ENCODE peak calls at places on chromosomes 1 and 21, in six cellular contexts. L is cerebellar cortex, W is Peyer's patch, Z is left colon, E is anterior cingulate cortex, I is HAP-1. X is an unnamed sample.

GRCh38 chr1:6185151-6185550 is 5.0 kb upstream of the CHD5 start:
- DNase-seq in L (no peak), W (no peak), Z (no peak), E (no peak), I (no peak), X (no peak)

GRCh38 chr1:208207388-208208131 is 36.6 kb downstream of the PLXNA2 start:
- DNase-seq in L (no peak), W (no peak), Z (no peak), E (no peak), I (no peak), X (no peak)

GRCh38 chr1:36160949-36161485 is 5.1 kb downstream of the MAP7D1 start:
- DNase-seq in L (no peak), W (no peak), Z (peak), E (no peak), I (peak), X (peak)

GRCh38 chr1:205933672-205934618 is 9.3 kb downstream of the SLC26A9 start:
- DNase-seq in L (no peak), W (no peak), Z (no peak), E (no peak), I (peak), X (no peak)

GRCh38 chr1:112718691-112719418 is 3.7 kb upstream of the PPM1J start:
- DNase-seq in L (peak), W (peak), Z (peak), E (peak), I (peak), X (peak)

GRCh38 chr1:203996126-203996525 is 76.8 kb upstream of the SOX13 start:
- DNase-seq in L (no peak), W (no peak), Z (no peak), E (no peak), I (peak), X (no peak)

GRCh38 chr1:192516776-192517297 is 58.7 kb upstream of the RGS1 start:
- DNase-seq in L (peak), W (no peak), Z (no peak), E (no peak), I (no peak), X (no peak)

GRCh38 chr1:26539722-26540121 is 10.2 kb downstream of the RPS6KA1 start:
- DNase-seq in L (no peak), W (no peak), Z (no peak), E (no peak), I (no peak), X (no peak)

GRCh38 chr1:209527993-209528392 is 55.5 kb upstream of the CAMK1G start:
- DNase-seq in L (no peak), W (no peak), Z (no peak), E (no peak), I (no peak), X (no peak)

GRCh38 chr1:165592945-165593823 is 37.9 kb upstream of the MGST3 start:
- DNase-seq in L (peak), W (no peak), Z (peak), E (peak), I (peak), X (no peak)

GRCh38 chr1:221947731-221948130 is 205.8 kb upstream of the DUSP10 start:
- DNase-seq in L (no peak), W (no peak), Z (no peak), E (no peak), I (no peak), X (no peak)

GRCh38 chr1:30550365-30551220 is 172.8 kb downstream of the MATN1 start:
- DNase-seq in L (no peak), W (no peak), Z (no peak), E (no peak), I (no peak), X (no peak)

GRCh38 chr1:220726634-220727033 is 21.5 kb upstream of the MTARC2 start:
- DNase-seq in L (no peak), W (no peak), Z (no peak), E (no peak), I (peak), X (no peak)

GRCh38 chr1:40838045-40838979 is 23.9 kb downstream of the CITED4 start:
- DNase-seq in L (no peak), W (no peak), Z (no peak), E (no peak), I (peak), X (no peak)

GRCh38 chr1:162676767-162677166 is 44.5 kb downstream of the DDR2 start:
- DNase-seq in L (no peak), W (no peak), Z (no peak), E (no peak), I (no peak), X (no peak)

GRCh38 chr21:43904316-43904925 is 39.4 kb downstream of the AGPAT3 start:
- DNase-seq in L (no peak), W (peak), Z (no peak), E (no peak), I (no peak), X (no peak)

GRCh38 chr1:152034324-152034653 is 2.5 kb downstream of the S100A11 start:
- DNase-seq in L (no peak), W (no peak), Z (peak), E (no peak), I (no peak), X (no peak)

GRCh38 chr1:19764848-19765247 is 34.9 kb downstream of the TMCO4 start:
- DNase-seq in L (peak), W (no peak), Z (no peak), E (no peak), I (no peak), X (no peak)

GRCh38 chr1:59505596-59506028 is 208.7 kb downstream of the FGGY start:
- DNase-seq in L (no peak), W (no peak), Z (no peak), E (no peak), I (peak), X (no peak)

GRCh38 chr1:157105988-157106812 is 6.6 kb upstream of the ETV3L start:
- DNase-seq in L (no peak), W (no peak), Z (peak), E (no peak), I (no peak), X (no peak)

GRCh38 chr1:145799806-145800205 is 24.1 kb downstream of the RNF115 start:
- DNase-seq in L (no peak), W (no peak), Z (no peak), E (no peak), I (no peak), X (no peak)

GRCh38 chr1:7232441-7232840 is 447.2 kb downstream of the CAMTA1 start:
- DNase-seq in L (no peak), W (no peak), Z (no peak), E (no peak), I (no peak), X (no peak)

GRCh38 chr1:40703316-40703715 is 11.8 kb downstream of the NFYC start:
- DNase-seq in L (no peak), W (no peak), Z (no peak), E (no peak), I (no peak), X (no peak)

GRCh38 chr1:173048629-173049326 is 2.0 kb downstream of the TNFSF18 start:
- DNase-seq in L (no peak), W (no peak), Z (no peak), E (no peak), I (no peak), X (no peak)

GRCh38 chr1:40870135-40870728 is 8.1 kb upstream of the CITED4 start:
- DNase-seq in L (no peak), W (no peak), Z (no peak), E (no peak), I (no peak), X (no peak)

GRCh38 chr1:59445040-59445439 is 148.1 kb downstream of the FGGY start:
- DNase-seq in L (peak), W (peak), Z (peak), E (no peak), I (no peak), X (no peak)

GRCh38 chr1:172821609-172822274 is 162.8 kb downstream of the FASLG start:
- DNase-seq in L (no peak), W (no peak), Z (no peak), E (no peak), I (no peak), X (no peak)

GRCh38 chr1:238302646-238303045 is 411.9 kb upstream of the ZP4 start:
- DNase-seq in L (no peak), W (no peak), Z (no peak), E (no peak), I (no peak), X (no peak)